ENCODE peak calls at places on chromosomes 1 and 21, in ten cellular contexts. A is A549, X is SK-N-SH, H is ovary, O is suprapubic skin, U is GM12878, M is stomach, E is K562, P is tibial nerve, T is upper lobe of left lung. N is an unnamed sample. For H3K4me1, the result is how much of the 10 kb centered on the place peaks cover.

GRCh38 chr21:33245289-33245918 is 15.7 kb downstream of the IFNAR2 start:
- DNase-seq in M (no peak), X (no peak), O (no peak), A (no peak), H (no peak), T (no peak), E (no peak), P (no peak), U (no peak), N (no peak)

GRCh38 chr1:47547753-47548152 is 109.9 kb downstream of the FOXD2 start:
- DNase-seq in T (no peak), U (no peak), X (no peak), P (no peak), H (no peak), M (no peak), A (no peak), O (no peak), E (no peak), N (no peak)

GRCh38 chr1:153422450-153423068 is 6.2 kb downstream of the S100A7A start:
- DNase-seq in X (no peak), M (peak), U (no peak), T (peak), E (peak), P (peak), A (peak), O (no peak), H (peak), N (peak)

GRCh38 chr21:45535341-45536081 is 6.7 kb downstream of the SLC19A1 start:
- DNase-seq in M (peak), H (no peak), P (no peak), U (no peak), A (no peak), T (peak), X (no peak), E (no peak), O (peak), N (peak)

GRCh38 chr1:1602321-1602931 is 2.5 kb upstream of the FNDC10 start:
- DNase-seq in M (no peak), O (no peak), P (no peak), A (no peak), H (no peak), T (no peak), X (no peak), E (no peak), U (no peak), N (no peak)

GRCh38 chr1:47507921-47508894 is 70.4 kb downstream of the FOXD2 start:
- DNase-seq in O (no peak), H (no peak), P (no peak), X (peak), M (peak), U (no peak), E (peak), A (no peak), T (peak), N (peak)

GRCh38 chr1:223827193-223827663 is 18.5 kb downstream of the TP53BP2 start:
- DNase-seq in A (no peak), O (no peak), M (no peak), H (no peak), X (no peak), U (no peak), T (peak), E (no peak), P (no peak), N (no peak)

GRCh38 chr1:32066489-32066873 is 6.3 kb upstream of the TMEM39B start:
- DNase-seq in M (peak), T (peak), U (no peak), A (peak), X (no peak), H (peak), O (peak), E (no peak), P (peak), N (peak)

GRCh38 chr1:107251083-107251482 is 110.2 kb downstream of the NTNG1 start:
- DNase-seq in H (no peak), P (no peak), E (no peak), O (no peak), T (no peak), U (no peak), A (no peak), X (no peak), M (no peak), N (no peak)

GRCh38 chr1:149846600-149847466 is 52.5 kb upstream of the BOLA1 start:
- DNase-seq in H (no peak), X (no peak), M (no peak), P (no peak), U (no peak), E (no peak), A (no peak), O (no peak), T (no peak), N (no peak)

GRCh38 chr1:35573198-35573775 is at the start of gene TFAP2E:
- DNase-seq in E (no peak), A (peak), O (peak), T (peak), P (peak), M (peak), H (no peak), U (no peak), X (peak), N (peak)

GRCh38 chr1:12177999-12178441 is 11.2 kb downstream of the TNFRSF1B start:
- DNase-seq in T (peak), O (peak), P (peak), E (no peak), U (no peak), H (no peak), M (peak), A (no peak), X (peak), N (peak)

GRCh38 chr1:214476229-214476957 is 75.0 kb downstream of the PTPN14 start:
- DNase-seq in M (peak), P (no peak), T (no peak), E (no peak), O (no peak), A (no peak), X (no peak), H (no peak), U (no peak), N (no peak)

GRCh38 chr1:81760487-81761097 is 40.1 kb upstream of the ADGRL2 start:
- DNase-seq in T (no peak), A (peak), P (no peak), H (no peak), U (no peak), O (no peak), E (no peak), X (peak), M (no peak), N (no peak)

GRCh38 chr1:153679337-153680119 is 1.0 kb downstream of the NPR1 start:
- DNase-seq in P (no peak), X (peak), H (peak), T (no peak), E (no peak), U (no peak), M (no peak), A (peak), O (no peak), N (no peak)

DNA sequence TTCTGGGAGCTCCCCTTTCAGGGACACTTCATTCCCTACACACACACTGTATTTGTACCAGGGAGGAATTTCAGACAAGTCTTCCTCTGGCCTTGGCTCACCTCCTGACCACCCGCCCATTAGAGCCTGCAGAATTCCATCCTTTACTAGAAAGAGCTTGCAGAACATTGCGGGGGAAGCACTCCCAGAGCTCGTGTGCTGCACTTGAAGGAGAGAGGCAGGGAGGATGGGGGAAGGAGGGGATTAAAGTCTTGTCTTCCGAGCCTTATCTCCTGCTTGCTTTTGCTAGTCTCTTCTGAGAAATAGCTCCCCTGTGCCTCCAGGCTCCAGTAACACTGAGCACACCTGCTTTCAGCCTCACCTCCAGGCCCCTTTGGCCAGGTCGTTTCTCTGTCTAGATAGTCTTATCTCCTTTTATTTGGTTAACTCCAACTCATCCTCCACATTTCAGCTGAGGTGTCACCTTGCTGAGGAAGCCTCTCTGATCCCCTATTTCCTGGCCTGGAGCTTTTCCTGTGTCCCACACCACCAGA is 62.0 kb downstream of the PCNX2 start:
- DNase-seq in U (no peak), T (no peak), X (no peak), O (no peak), H (no peak), M (no peak), E (no peak), A (no peak), P (no peak), N (no peak)
- H3K4me1 ChIP-seq in U (under half), T (under half), X (under half), O (under half), H (under half), M (under half), E (under half), A (under half), P (under half), N (under half)

GRCh38 chr1:28867850-28868249 is 46.5 kb upstream of the EPB41 start:
- DNase-seq in M (no peak), T (no peak), A (no peak), O (no peak), X (no peak), H (no peak), E (no peak), U (no peak), P (no peak), N (no peak)

GRCh38 chr1:28862571-28863403 is 50.8 kb downstream of the OPRD1 start:
- DNase-seq in O (no peak), U (no peak), T (no peak), M (no peak), A (no peak), X (no peak), H (no peak), E (no peak), P (no peak), N (no peak)

GRCh38 chr1:28864695-28865094 is 49.7 kb upstream of the EPB41 start:
- DNase-seq in E (no peak), A (no peak), H (no peak), T (no peak), U (no peak), M (no peak), O (no peak), X (peak), P (no peak), N (no peak)

GRCh38 chr1:28869952-28870351 is 44.4 kb upstream of the EPB41 start:
- DNase-seq in X (no peak), M (no peak), E (no peak), U (no peak), H (no peak), A (no peak), T (no peak), P (no peak), O (no peak), N (no peak)

GRCh38 chr1:28865997-28866650 is 48.2 kb upstream of the EPB41 start:
- DNase-seq in T (no peak), X (no peak), A (no peak), O (no peak), M (no peak), P (no peak), U (no peak), E (no peak), H (no peak), N (no peak)
- TF ChIP-seq EP300 in T (no peak), X (no peak), A (no peak), O (no peak), M (no peak), P (no peak), U (no peak), E (no peak), H (no peak), N (no peak)

DNA sequence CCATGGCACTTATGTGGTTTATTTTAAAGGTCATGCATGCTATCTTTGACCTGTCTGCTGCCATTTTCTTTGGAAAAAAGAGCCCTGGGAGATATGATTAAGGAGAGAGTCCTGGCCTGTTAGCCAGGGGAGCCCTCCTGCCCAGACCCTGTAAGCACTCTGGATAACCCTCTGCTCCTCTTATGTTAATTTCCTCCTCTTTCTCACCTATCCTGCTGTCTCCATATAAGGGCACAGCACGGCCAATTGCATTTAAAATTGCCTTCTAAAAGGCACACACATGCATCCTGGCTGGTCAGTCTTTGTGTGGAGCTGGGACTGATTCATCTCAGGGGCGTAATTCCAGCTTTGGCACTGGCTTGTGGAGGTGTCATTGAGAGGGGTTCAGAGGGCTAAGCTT is 158.8 kb downstream of the ST6GALNAC5 start:
- DNase-seq in O (no peak), X (no peak), H (no peak), P (no peak), M (no peak), A (no peak), U (no peak), E (no peak), T (no peak), N (no peak)
- H3K27ac ChIP-seq in O (no peak), X (no peak), H (no peak), P (no peak), M (no peak), A (no peak), U (no peak), E (no peak), T (no peak), N (no peak)

DNA sequence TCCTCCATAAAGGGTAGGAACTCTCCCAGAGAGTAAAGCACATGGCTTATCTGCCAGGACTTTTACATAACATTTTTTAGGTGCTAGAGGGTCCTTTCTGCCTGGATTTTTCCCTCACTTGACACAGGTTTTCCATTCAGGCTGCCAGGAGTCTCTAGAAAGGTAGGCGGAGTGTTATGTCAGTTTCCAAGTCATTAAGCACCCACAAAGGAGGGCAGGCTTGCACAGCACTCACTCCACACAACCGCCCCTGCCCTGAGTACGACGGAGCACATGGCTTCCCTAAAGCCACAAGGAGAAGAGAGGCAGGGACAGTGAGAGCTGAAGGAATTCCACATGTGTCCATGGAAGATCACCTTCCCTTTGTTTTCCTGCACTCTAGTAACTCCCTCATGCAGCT is 55.7 kb downstream of the CAPZB start:
- DNase-seq in M (no peak), E (no peak), T (no peak), O (no peak), X (no peak), P (no peak), H (no peak), A (no peak), U (no peak), N (no peak)
- H3K4me1 ChIP-seq in M (half or more), E (under half), T (half or more), O (half or more), X (half or more), P (half or more), H (half or more), A (under half), U (under half), N (half or more)

DNA sequence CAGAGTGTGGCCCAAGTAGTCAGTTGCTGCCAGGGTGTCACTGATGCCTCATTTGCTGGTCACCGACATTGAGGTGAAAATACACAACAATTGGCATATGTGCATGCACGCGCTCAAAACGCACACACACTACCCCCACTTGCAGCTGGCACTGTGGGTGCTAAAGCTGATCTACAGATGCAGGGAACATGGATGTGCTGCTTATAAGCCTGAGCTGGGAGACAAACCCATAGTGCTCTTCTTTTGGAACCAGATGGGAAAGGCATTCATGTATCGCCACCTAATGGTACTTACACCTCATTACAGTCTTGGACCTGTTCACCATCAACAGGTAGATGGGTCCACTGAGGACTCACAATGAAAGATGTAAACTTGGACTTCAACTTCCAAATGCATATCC is 70.3 kb upstream of the CAMK1G start:
- DNase-seq in P (no peak), T (no peak), E (peak), O (no peak), U (no peak), H (no peak), M (no peak), X (peak), A (peak), N (no peak)
- TF ChIP-seq EP300 in P (no peak), T (no peak), E (no peak), O (no peak), U (no peak), H (no peak), M (no peak), X (no peak), A (no peak), N (no peak)

DNA sequence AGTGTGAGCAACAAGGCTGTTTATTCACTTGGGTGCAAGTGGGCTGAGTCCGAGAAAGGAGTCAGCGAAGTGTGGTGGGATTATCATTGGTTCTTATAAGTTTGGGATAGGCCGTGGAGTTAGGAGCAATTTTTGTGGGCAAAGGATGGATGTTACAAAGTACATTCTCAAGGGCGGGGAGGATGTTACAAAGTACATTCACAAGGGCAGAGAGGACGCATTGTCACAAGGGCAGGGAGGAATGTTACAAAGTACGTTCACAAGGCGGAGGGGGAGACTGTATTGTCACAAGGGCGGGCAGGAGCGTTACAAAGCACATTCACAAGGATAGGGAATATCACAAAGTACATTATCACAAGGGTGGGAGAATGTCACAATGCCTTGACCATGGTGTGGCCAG is 5.2 kb upstream of the TMEM183A start:
- DNase-seq in X (no peak), E (no peak), H (no peak), P (no peak), O (no peak), U (no peak), M (no peak), A (no peak), T (no peak), N (no peak)
- H3K27ac ChIP-seq in X (no peak), E (no peak), H (no peak), P (no peak), O (no peak), U (no peak), M (no peak), A (no peak), T (no peak), N (no peak)

N was measured in transverse colon.